ENCODE peak calls at places on chromosomes 4 and X, in eight cellular contexts. W is stomach, M is spleen, J is upper lobe of left lung, T is transverse colon, N is prostate gland, F is HCT116, Q is endothelial cell of umbilical vein. X is an unnamed sample.

GRCh38 chr4:105145059-105145912 is 1.4 kb upstream of the TET2 start:
- DNase-seq in W (no peak), T (no peak), M (no peak), F (no peak), N (no peak), Q (peak), J (no peak), X (no peak)

GRCh38 chrX:2650037-2650436 is 41.1 kb upstream of the CD99 start:
- DNase-seq in W (no peak), J (no peak), F (no peak), N (no peak), M (no peak), T (no peak), Q (no peak), X (no peak)

GRCh38 chr4:108018884-108019187 is 29.1 kb downstream of the HADH start:
- DNase-seq in T (no peak), W (no peak), Q (no peak), F (no peak), M (no peak), J (no peak), N (no peak), X (no peak)

GRCh38 chrX:97159916-97160800 is 276.4 kb downstream of the RPA4 start:
- DNase-seq in T (peak), J (no peak), N (no peak), F (no peak), W (no peak), M (no peak), Q (no peak), X (no peak)

GRCh38 chr4:62070291-62070852 is 870.2 kb downstream of the ADGRL3 start:
- DNase-seq in M (no peak), J (peak), W (no peak), F (no peak), Q (no peak), T (no peak), N (no peak), X (peak)

GRCh38 chrX:311156-312129 is 7.2 kb downstream of the GTPBP6 start:
- DNase-seq in W (no peak), N (no peak), M (peak), F (no peak), T (no peak), J (no peak), Q (no peak), X (peak)

GRCh38 chr4:34723606-34724005 is 1520.7 kb downstream of the ARAP2 start:
- DNase-seq in J (no peak), T (no peak), M (no peak), W (no peak), Q (no peak), F (no peak), N (no peak), X (no peak)

GRCh38 chr4:1855334-1856070 is 454 bp downstream of the LETM1 start:
- DNase-seq in F (no peak), M (no peak), N (no peak), W (no peak), J (peak), Q (peak), T (peak), X (peak)

GRCh38 chrX:101260435-101260834 is 30.7 kb downstream of the TAF7L start:
- DNase-seq in J (no peak), N (no peak), M (no peak), F (no peak), T (no peak), Q (peak), W (no peak), X (no peak)

GRCh38 chr4:65597697-65598096 is 72.6 kb downstream of the EPHA5 start:
- DNase-seq in N (no peak), W (no peak), Q (no peak), T (no peak), F (no peak), M (no peak), J (no peak), X (no peak)

DNA sequence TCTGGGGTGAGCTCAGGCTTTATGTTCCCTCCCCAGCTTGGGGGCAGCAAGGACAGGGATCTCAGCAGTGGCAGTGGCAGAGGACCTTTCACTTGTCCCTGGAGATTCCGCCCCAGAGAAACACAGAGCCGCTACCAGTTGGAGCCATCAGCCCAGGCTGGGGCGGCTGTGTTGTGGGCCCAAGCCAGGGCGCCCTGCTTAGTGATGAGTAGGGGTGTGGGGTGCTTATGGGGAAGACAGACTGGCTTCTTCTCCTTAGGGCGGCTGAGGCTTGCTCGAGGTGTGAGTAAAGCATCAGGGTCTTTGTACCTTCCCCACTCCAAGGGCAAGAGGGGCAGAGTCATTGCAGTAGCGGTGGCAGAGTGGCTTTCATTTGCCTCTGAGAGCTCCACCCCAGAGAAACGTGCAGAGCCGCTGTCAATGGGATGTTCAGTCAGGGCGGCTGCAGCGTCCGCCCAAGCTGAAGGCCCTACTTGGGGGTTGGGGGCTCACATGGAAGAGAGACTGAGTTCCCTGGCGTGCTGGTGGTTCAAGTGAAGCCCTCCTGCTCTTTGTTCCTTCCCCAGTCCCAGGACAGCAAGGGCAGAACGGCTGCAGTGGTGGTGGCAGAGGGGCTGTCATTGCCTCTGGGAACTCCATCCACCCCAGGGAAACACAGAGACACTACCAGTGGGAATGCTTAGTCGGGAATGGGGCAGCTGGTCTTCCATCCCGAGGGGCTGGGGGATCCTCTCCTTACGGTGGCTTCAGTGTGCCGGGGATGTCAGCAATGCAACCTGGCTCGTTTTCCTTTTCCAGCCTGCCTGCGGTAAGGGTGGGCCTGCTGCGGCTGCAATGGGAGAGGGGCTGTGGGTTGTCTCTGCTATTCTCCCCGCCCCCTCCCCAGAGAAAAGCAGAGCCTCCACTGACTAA is 2142.5 kb upstream of the TENM3 start:
- DNase-seq in J (no peak), M (peak), F (no peak), T (no peak), N (no peak), W (no peak), Q (no peak), X (no peak)
- TF ChIP-seq POLR2AphosphoS5 in J (no peak), M (no peak), F (no peak), T (no peak), N (no peak), W (no peak), Q (no peak), X (no peak)

GRCh38 chr4:101724093-101724492 is 66.4 kb upstream of the BANK1 start:
- DNase-seq in T (no peak), F (no peak), W (no peak), M (no peak), J (no peak), Q (no peak), N (no peak), X (no peak)
- TF ChIP-seq POLR2AphosphoS5 in T (no peak), F (no peak), W (no peak), M (no peak), J (no peak), Q (no peak), N (no peak), X (no peak)

DNA sequence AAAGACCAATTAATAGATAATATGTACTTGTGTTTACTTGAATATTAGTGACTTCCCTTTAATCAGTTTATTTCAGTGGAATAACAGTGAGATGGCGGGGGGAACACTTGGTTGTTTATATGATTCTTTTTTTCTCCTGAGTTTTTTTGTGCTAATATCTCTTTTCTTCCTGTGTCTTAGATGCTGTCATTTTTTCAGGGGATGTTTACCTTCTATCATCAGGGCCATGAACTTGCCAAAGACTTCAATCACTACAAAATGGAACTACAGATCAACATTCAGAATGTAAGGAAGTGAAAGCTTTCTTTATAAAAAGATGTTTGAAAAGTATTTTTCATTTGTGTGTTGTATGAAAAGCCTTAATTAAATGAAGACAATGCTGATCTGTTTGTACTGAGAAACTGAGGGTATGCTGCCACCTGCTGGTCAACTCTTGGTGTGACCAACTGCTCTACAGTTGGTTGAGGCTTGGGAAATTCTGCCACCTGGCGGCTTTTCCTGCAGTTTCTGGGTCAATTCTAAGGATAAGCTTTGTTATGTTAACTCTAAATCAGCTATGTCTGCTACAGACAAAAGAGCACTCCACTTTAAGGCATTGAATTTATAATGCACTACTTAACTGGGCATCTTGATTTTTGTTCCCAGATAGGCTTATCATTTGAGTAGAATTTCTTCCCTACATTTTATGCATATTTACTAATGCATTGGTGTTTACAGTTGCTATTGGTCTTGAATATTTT is 134.8 kb downstream of the ARHGAP10 start:
- DNase-seq in T (peak), W (peak), Q (peak), J (peak), N (peak), M (peak), F (peak), X (peak)
- TF ChIP-seq POLR2AphosphoS5 in T (no peak), W (peak), Q (no peak), J (no peak), N (peak), M (no peak), F (no peak), X (peak)

DNA sequence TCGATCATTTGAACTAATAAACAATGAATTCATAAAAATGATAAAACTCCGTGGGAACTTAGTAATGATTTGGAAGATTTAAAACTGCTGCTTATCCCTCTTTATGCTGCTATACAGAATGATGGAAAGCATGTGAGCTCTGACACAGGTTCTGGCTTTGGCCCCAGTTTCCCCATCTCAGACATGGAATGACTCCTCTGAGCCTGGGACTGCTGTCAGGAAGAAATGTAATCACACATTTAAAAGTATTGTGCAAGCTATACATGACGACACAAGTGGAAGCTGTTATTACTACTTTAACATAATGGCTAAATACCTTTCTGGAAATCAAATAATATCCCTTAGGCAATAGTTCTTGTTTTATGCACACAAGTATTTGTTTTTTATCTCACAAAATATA is 161.7 kb downstream of the DCHS2 start:
- DNase-seq in W (no peak), J (no peak), Q (no peak), M (no peak), N (no peak), F (no peak), T (peak), X (peak)
- TF ChIP-seq POLR2AphosphoS5 in W (peak), J (no peak), Q (no peak), M (no peak), N (no peak), F (no peak), T (peak), X (peak)

GRCh38 chrX:131779313-131779712 is 235.4 kb downstream of the OR13H1 start:
- DNase-seq in J (no peak), N (no peak), F (no peak), T (no peak), W (no peak), Q (no peak), M (no peak), X (no peak)

GRCh38 chrX:131778269-131779218 is 234.7 kb downstream of the OR13H1 start:
- DNase-seq in Q (no peak), F (no peak), T (peak), W (peak), N (no peak), J (peak), M (no peak), X (peak)

GRCh38 chrX:131789664-131790063 is 233.4 kb upstream of the STK26 start:
- DNase-seq in N (no peak), Q (no peak), J (no peak), M (no peak), W (no peak), F (no peak), T (no peak), X (no peak)

DNA sequence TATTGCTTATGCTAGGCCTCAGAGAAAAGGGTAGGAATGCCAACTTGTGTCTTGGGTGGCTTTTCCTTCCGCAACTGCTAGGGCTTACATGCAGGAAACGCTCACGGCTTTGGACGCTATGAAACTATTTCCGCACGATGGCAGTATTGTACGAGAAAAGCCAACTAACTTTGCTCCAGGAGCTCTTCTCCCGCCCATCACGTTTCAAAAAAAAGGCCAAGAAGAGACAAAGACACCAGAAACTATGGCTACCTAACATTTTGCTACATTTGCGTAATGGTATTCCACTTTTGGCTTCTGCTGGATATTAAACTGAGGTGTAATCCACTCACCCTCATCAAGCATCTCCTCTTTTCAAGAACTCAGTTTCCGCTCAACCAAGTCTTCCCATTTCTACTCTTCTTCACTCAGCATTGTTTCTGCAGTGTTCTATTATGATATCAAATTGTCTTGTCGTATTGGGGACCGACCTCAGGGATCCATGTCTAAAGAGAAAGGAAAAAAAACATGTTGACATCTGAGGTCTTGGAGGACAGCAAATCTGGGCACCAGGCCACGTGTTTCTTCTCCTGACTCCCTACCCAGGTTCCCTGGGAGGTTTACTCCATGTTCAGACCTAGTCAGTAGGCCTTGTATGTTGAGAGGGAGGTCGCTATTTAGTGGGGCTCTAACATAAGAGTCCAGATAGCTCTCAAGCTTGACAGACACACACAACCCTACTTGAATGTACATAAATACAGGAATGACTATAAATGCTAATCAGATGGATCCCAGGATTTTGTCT is 239.4 kb upstream of the STK26 start:
- DNase-seq in F (no peak), N (no peak), W (peak), M (no peak), T (peak), J (peak), Q (no peak), X (peak)
- TF ChIP-seq POLR2AphosphoS5 in F (no peak), N (no peak), W (no peak), M (no peak), T (peak), J (peak), Q (no peak), X (no peak)

GRCh38 chrX:120562569-120562926 is 1.8 kb upstream of the CUL4B start:
- DNase-seq in W (no peak), F (no peak), T (no peak), M (no peak), N (no peak), J (no peak), Q (peak), X (no peak)

GRCh38 chrX:120559799-120560198 is 963 bp downstream of the CUL4B start:
- DNase-seq in Q (no peak), J (peak), W (no peak), N (no peak), F (no peak), M (no peak), T (no peak), X (no peak)

GRCh38 chrX:120561634-120562568 is 1.1 kb upstream of the CUL4B start:
- DNase-seq in W (no peak), F (no peak), T (no peak), Q (no peak), N (no peak), J (no peak), M (no peak), X (no peak)

GRCh38 chrX:120560405-120560841 is 339 bp downstream of the CUL4B start:
- DNase-seq in F (no peak), Q (peak), T (peak), M (peak), J (peak), N (peak), W (peak), X (peak)

GRCh38 chrX:120560842-120561633 is at the start of gene CUL4B:
- DNase-seq in W (peak), J (peak), Q (peak), F (peak), T (peak), M (peak), N (peak), X (peak)
- TF ChIP-seq POLR2AphosphoS5 in W (peak), J (peak), Q (peak), F (peak), T (peak), M (peak), N (peak), X (peak)

DNA sequence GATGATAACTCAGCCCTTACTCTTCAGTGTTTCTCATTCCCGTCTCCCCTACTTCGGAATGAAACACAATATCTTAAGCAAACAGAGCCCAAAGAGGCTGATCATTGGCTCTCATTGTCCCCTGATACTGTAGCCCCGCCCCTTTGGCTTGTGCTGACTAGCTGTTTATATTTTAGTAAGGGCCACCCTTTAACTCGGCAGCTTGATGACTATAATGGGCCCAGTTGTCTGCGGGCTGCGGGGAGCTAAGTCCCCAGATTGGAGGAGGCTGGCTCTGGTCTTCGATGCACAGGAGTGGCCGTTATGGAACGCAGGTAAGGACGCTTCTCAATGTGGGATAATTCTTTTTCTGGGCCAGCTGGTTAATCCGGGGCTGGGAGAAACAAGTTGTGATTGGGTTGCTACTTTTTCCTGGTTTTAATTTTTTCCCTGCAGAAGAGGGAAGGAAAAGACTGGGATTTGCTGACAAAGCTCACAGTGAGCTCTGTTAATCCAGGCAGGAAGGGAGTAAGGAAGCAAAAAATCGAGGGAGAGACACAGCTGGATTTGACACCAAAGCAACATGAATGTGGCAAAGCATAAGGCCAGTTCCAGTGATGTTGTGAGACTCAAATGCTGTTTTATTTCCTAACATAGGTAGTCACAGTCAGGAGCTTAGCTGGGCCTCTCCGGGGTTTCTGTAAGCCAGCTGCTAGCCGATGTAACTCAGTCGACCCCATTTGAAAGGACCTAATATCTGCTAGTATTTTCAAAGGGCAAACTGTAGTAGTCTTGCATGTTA is at the start of gene TRIM2:
- DNase-seq in Q (peak), W (peak), F (peak), N (peak), T (peak), J (peak), M (no peak), X (peak)
- TF ChIP-seq POLR2AphosphoS5 in Q (no peak), W (peak), F (peak), N (peak), T (peak), J (no peak), M (peak), X (no peak)

GRCh38 chrX:136202889-136203288 is 48.3 kb downstream of the MAP7D3 start:
- DNase-seq in J (no peak), M (no peak), F (no peak), W (no peak), N (no peak), T (no peak), Q (peak), X (no peak)
- TF ChIP-seq POLR2AphosphoS5 in J (no peak), M (no peak), F (no peak), W (no peak), N (no peak), T (peak), Q (no peak), X (peak)

GRCh38 chr4:37663552-37663951 is 22.6 kb downstream of the RELL1 start:
- DNase-seq in J (no peak), W (no peak), T (no peak), Q (no peak), M (no peak), F (no peak), N (no peak), X (no peak)

GRCh38 chr4:37667197-37668100 is 18.7 kb downstream of the RELL1 start:
- DNase-seq in W (no peak), J (no peak), M (no peak), F (no peak), Q (peak), N (no peak), T (no peak), X (no peak)

GRCh38 chr4:37666625-37667071 is 19.5 kb downstream of the RELL1 start:
- DNase-seq in J (peak), T (peak), F (peak), N (no peak), Q (peak), M (no peak), W (peak), X (no peak)

GRCh38 chr4:37664696-37665095 is 21.5 kb downstream of the RELL1 start:
- DNase-seq in M (no peak), J (no peak), Q (no peak), T (no peak), F (no peak), W (no peak), N (no peak), X (no peak)

GRCh38 chr4:37665347-37666009 is 20.7 kb downstream of the RELL1 start:
- DNase-seq in T (peak), M (no peak), Q (peak), N (no peak), J (no peak), F (no peak), W (no peak), X (no peak)
- TF ChIP-seq POLR2AphosphoS5 in T (no peak), M (no peak), Q (peak), N (no peak), J (peak), F (no peak), W (peak), X (peak)

GRCh38 chr4:71222661-71223060 is 116.2 kb upstream of the SLC4A4 start:
- DNase-seq in W (no peak), Q (no peak), J (no peak), M (no peak), T (no peak), F (no peak), N (no peak), X (no peak)
- TF ChIP-seq POLR2AphosphoS5 in W (no peak), Q (no peak), J (no peak), M (no peak), T (no peak), F (no peak), N (peak), X (no peak)

X was measured in sigmoid colon.